ENCODE peak calls at places on chromosomes 2 and 18, in eight cellular contexts. M is nucleus accumbens; W is activated T-helper 1 cell treated with anti-CD3 and anti-CD28 coated beads, Interleukin-2, amount 50 U/mL, for 16 hours; B is effector memory CD4-positive, alpha-beta T cell; A is PC-9; G is cerebellar cortex; X is breast epithelium; Q is NCI-H1092. R is an unnamed sample.

GRCh38 chr2:146651361-146651760 is 1193.5 kb upstream of the ACVR2A start:
- DNase-seq in M (no peak), W (no peak), B (no peak), A (no peak), G (no peak), X (no peak), Q (no peak), R (no peak)

GRCh38 chr2:65877331-65877791 is 445.0 kb upstream of the SPRED2 start:
- DNase-seq in M (no peak), W (no peak), B (no peak), A (no peak), G (no peak), X (no peak), Q (no peak), R (no peak)

GRCh38 chr2:113283704-113284284 is 5.1 kb upstream of the PAX8 start:
- DNase-seq in M (no peak), W (no peak), B (no peak), A (peak; percentile 93), G (no peak), X (peak; percentile 88), Q (no peak), R (no peak)

GRCh38 chr2:53859354-53860159 is at the start of gene GPR75:
- DNase-seq in M (peak; percentile 46), W (no peak), B (no peak), A (no peak), G (peak; percentile 56), X (peak; percentile 41), Q (no peak), R (peak; percentile 78)

GRCh38 chr2:202109737-202110184 is 36.7 kb downstream of the KIAA2012 start:
- DNase-seq in M (no peak), W (no peak), B (no peak), A (no peak), G (no peak), X (no peak), Q (no peak), R (no peak)

GRCh38 chr2:88165604-88166003 is 4.5 kb upstream of the THNSL2 start:
- DNase-seq in M (no peak), W (no peak), B (no peak), A (no peak), G (no peak), X (no peak), Q (no peak), R (no peak)

GRCh38 chr18:49332679-49333078 is 127.8 kb downstream of the DYM start:
- DNase-seq in M (no peak), W (no peak), B (no peak), A (no peak), G (no peak), X (no peak), Q (no peak), R (no peak)

GRCh38 chr2:240926516-240927389 is 20.6 kb downstream of the CROCC2 start:
- DNase-seq in M (no peak), W (no peak), B (no peak), A (peak; percentile 49), G (no peak), X (no peak), Q (no peak), R (peak; percentile 18)

GRCh38 chr2:33583194-33583938 is 15.7 kb downstream of the FAM98A start:
- DNase-seq in M (no peak), W (no peak), B (no peak), A (no peak), G (peak; percentile 33), X (no peak), Q (no peak), R (no peak)

GRCh38 chr2:127535422-127535901 is at the start of gene MYO7B:
- DNase-seq in M (no peak), W (no peak), B (no peak), A (no peak), G (no peak), X (no peak), Q (peak; percentile 7), R (no peak)

GRCh38 chr2:128607981-128608506 is 289.4 kb upstream of the HS6ST1 start:
- DNase-seq in M (peak; percentile 32), W (no peak), B (no peak), A (peak; percentile 32), G (peak; percentile 39), X (peak; percentile 18), Q (no peak), R (peak; percentile 42)

GRCh38 chr2:240624011-240624949 is 1.0 kb upstream of the GPR35 start:
- DNase-seq in M (no peak), W (no peak), B (no peak), A (no peak), G (no peak), X (no peak), Q (no peak), R (peak; percentile 35)

GRCh38 chr2:127007652-127008051 is 99.3 kb downstream of the BIN1 start:
- DNase-seq in M (no peak), W (no peak), B (no peak), A (no peak), G (no peak), X (no peak), Q (no peak), R (no peak)

GRCh38 chr2:75146903-75147332 is 52.4 kb downstream of the TACR1 start:
- DNase-seq in M (no peak), W (no peak), B (no peak), A (no peak), G (no peak), X (no peak), Q (no peak), R (no peak)

GRCh38 chr2:96554293-96555145 is 18.0 kb downstream of the ARID5A start:
- DNase-seq in M (peak; percentile 21), W (peak; percentile 52), B (peak; percentile 48), A (peak; percentile 67), G (peak; percentile 50), X (peak; percentile 68), Q (no peak), R (peak; percentile 84)

GRCh38 chr2:27903649-27904544 is 13.4 kb downstream of the BABAM2 start:
- DNase-seq in M (no peak), W (no peak), B (no peak), A (no peak), G (no peak), X (no peak), Q (no peak), R (peak; percentile 33)

GRCh38 chr18:61308795-61309393 is 24.3 kb upstream of the CDH20 start:
- DNase-seq in M (peak; percentile 4), W (no peak), B (no peak), A (no peak), G (peak; percentile 43), X (no peak), Q (no peak), R (peak; percentile 66)

GRCh38 chr2:217954971-217955740 is 47.6 kb downstream of the TNS1 start:
- DNase-seq in M (no peak), W (no peak), B (no peak), A (no peak), G (no peak), X (no peak), Q (no peak), R (peak; percentile 20)

GRCh38 chr2:111178296-111178695 is 57.6 kb downstream of the BCL2L11 start:
- DNase-seq in M (no peak), W (no peak), B (no peak), A (no peak), G (no peak), X (no peak), Q (no peak), R (no peak)

GRCh38 chr2:151946856-151947523 is 118.8 kb upstream of the ARL5A start:
- DNase-seq in M (no peak), W (no peak), B (no peak), A (no peak), G (peak; percentile 86), X (no peak), Q (no peak), R (no peak)

GRCh38 chr2:182894174-182894573 is 27.7 kb upstream of the FRZB start:
- DNase-seq in M (no peak), W (no peak), B (no peak), A (no peak), G (no peak), X (no peak), Q (no peak), R (no peak)

GRCh38 chr2:235690809-235691450 is 197.1 kb downstream of the AGAP1 start:
- DNase-seq in M (no peak), W (no peak), B (no peak), A (no peak), G (no peak), X (no peak), Q (no peak), R (no peak)

GRCh38 chr2:132037527-132038178 is 124.1 kb downstream of the ANKRD30BL start:
- DNase-seq in M (no peak), W (no peak), B (no peak), A (no peak), G (no peak), X (no peak), Q (no peak), R (no peak)

GRCh38 chr2:218006741-218007140 is 3.9 kb upstream of the TNS1 start:
- DNase-seq in M (no peak), W (no peak), B (no peak), A (no peak), G (no peak), X (no peak), Q (no peak), R (no peak)

GRCh38 chr2:48144777-48145176 is 238.5 kb upstream of the FBXO11 start:
- DNase-seq in M (no peak), W (no peak), B (no peak), A (no peak), G (no peak), X (no peak), Q (no peak), R (no peak)

GRCh38 chr2:152740743-152741328 is 22.4 kb downstream of the ARL6IP6 start:
- DNase-seq in M (no peak), W (no peak), B (no peak), A (no peak), G (peak; percentile 58), X (no peak), Q (peak; percentile 1), R (no peak)

GRCh38 chr18:48866028-48866733 is 84.6 kb downstream of the SMAD7 start:
- DNase-seq in M (peak; percentile 28), W (no peak), B (no peak), A (no peak), G (no peak), X (no peak), Q (peak; percentile 95), R (peak; percentile 77)

GRCh38 chr2:112577756-112578155 is 6.7 kb upstream of the CHCHD5 start:
- DNase-seq in M (no peak), W (no peak), B (no peak), A (no peak), G (peak; percentile 22), X (no peak), Q (no peak), R (no peak)

GRCh38 chr2:238216651-238217184 is 13.2 kb upstream of the ILKAP start:
- DNase-seq in M (peak; percentile 84), W (no peak), B (no peak), A (no peak), G (peak; percentile 44), X (no peak), Q (no peak), R (peak; percentile 91)

GRCh38 chr2:229974271-229974670 is 52.0 kb downstream of the FBXO36 start:
- DNase-seq in M (no peak), W (no peak), B (no peak), A (no peak), G (no peak), X (no peak), Q (no peak), R (no peak)

R was measured in dorsolateral prefrontal cortex.